ENCODE peak calls at places on chromosomes 6 and 20, in seven cellular contexts. R is WTC11, O is K562, U is H1, V is HCT116, F is GM12878, M is HepG2. G is an unnamed sample.
A peak's percentile ranks its signal among the peaks of the same experiment; 100 is the strongest.

GRCh38 chr20:3998998-3999397 is 16.4 kb downstream of the RNF24 start:
- DNase-seq in R (no peak), O (no peak), U (no peak), V (no peak), F (no peak), M (no peak), G (no peak)

GRCh38 chr6:22764521-22764920 is 195.2 kb downstream of the HDGFL1 start:
- DNase-seq in R (no peak), O (no peak), U (no peak), V (no peak), F (no peak), M (no peak), G (no peak)

GRCh38 chr6:139706949-139707348 is 332.5 kb upstream of the CITED2 start:
- DNase-seq in R (no peak), O (no peak), U (no peak), V (no peak), F (no peak), M (no peak), G (no peak)

GRCh38 chr6:30213999-30214982 is 1.1 kb upstream of the TRIM26 start:
- DNase-seq in R (peak; percentile 69), O (peak; percentile 30), U (peak; percentile 80), V (no peak), F (peak; percentile 33), M (peak; percentile 66), G (peak; percentile 65)

GRCh38 chr6:104268389-104268788 is 591.3 kb downstream of the HACE1 start:
- DNase-seq in R (no peak), O (no peak), U (no peak), V (no peak), F (no peak), M (no peak), G (no peak)

GRCh38 chr6:129555206-129555832 is 154.7 kb downstream of the ARHGAP18 start:
- DNase-seq in R (no peak), O (no peak), U (no peak), V (no peak), F (no peak), M (no peak), G (no peak)

GRCh38 chr6:28824793-28825731 is 98.7 kb downstream of the TRIM27 start:
- DNase-seq in R (no peak), O (no peak), U (no peak), V (no peak), F (no peak), M (no peak), G (no peak)

GRCh38 chr6:165941249-165941648 is 226.4 kb downstream of the TBXT start:
- DNase-seq in R (no peak), O (no peak), U (no peak), V (no peak), F (no peak), M (no peak), G (no peak)

GRCh38 chr20:19120569-19120968 is 91.9 kb upstream of the SLC24A3 start:
- DNase-seq in R (no peak), O (no peak), U (no peak), V (no peak), F (no peak), M (no peak), G (no peak)

GRCh38 chr6:132713355-132714134 is at the start of gene VNN1:
- DNase-seq in R (no peak), O (no peak), U (no peak), V (no peak), F (no peak), M (no peak), G (no peak)

GRCh38 chr20:37202267-37202943 is 23.1 kb upstream of the MROH8 start:
- DNase-seq in R (peak; percentile 36), O (peak; percentile 59), U (no peak), V (peak; percentile 35), F (no peak), M (peak; percentile 81), G (peak; percentile 51)

GRCh38 chr6:146878564-146879343 is 280.0 kb downstream of the ADGB start:
- DNase-seq in R (no peak), O (no peak), U (no peak), V (no peak), F (no peak), M (no peak), G (no peak)

GRCh38 chr6:15877245-15877644 is 214.4 kb upstream of the DTNBP1 start:
- DNase-seq in R (no peak), O (no peak), U (no peak), V (no peak), F (no peak), M (no peak), G (no peak)

GRCh38 chr20:59183751-59184150 is 20.1 kb downstream of the ZNF831 start:
- DNase-seq in R (no peak), O (peak; percentile 19), U (no peak), V (no peak), F (no peak), M (no peak), G (no peak)

GRCh38 chr6:50145125-50145524 is 95.4 kb upstream of the DEFB112 start:
- DNase-seq in R (no peak), O (peak; percentile 23), U (no peak), V (no peak), F (no peak), M (peak; percentile 11), G (peak; percentile 10)

GRCh38 chr6:50135968-50136367 is 86.2 kb upstream of the DEFB112 start:
- DNase-seq in R (no peak), O (no peak), U (no peak), V (no peak), F (no peak), M (no peak), G (no peak)

GRCh38 chr6:50143011-50143719 is 93.4 kb upstream of the DEFB112 start:
- DNase-seq in R (no peak), O (no peak), U (no peak), V (no peak), F (no peak), M (no peak), G (no peak)

DNA sequence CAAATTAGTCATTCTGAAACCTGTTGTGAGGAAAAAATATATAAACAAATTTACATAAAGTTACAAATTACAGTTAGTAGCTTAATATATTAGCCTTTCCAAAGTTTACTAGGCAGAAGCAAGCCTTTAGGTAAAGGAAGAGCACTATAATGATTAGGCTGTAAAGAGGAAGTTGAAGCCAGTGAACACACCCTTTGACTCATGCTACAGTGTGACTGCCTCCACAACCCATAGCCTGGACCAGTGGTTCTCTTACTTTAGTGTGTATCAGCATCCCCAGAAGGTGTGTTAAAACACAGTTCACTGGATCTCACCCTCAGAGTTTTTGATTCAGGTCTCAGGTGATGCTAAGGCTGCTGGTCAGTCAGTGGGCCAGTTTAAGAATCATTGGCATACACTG is 91.4 kb upstream of the DEFB112 start:
- DNase-seq in R (no peak), O (no peak), U (no peak), V (no peak), F (no peak), M (no peak), G (no peak)
- TF ChIP-seq SP1 in R (no peak), O (no peak), U (no peak), V (no peak), F (no peak), M (no peak), G (no peak)

GRCh38 chr20:20286061-20286460 is 81.8 kb upstream of the INSM1 start:
- DNase-seq in R (no peak), O (no peak), U (no peak), V (no peak), F (no peak), M (no peak), G (no peak)
- TF ChIP-seq SP1 in R (no peak), O (no peak), U (no peak), V (no peak), F (no peak), M (no peak), G (no peak)

DNA sequence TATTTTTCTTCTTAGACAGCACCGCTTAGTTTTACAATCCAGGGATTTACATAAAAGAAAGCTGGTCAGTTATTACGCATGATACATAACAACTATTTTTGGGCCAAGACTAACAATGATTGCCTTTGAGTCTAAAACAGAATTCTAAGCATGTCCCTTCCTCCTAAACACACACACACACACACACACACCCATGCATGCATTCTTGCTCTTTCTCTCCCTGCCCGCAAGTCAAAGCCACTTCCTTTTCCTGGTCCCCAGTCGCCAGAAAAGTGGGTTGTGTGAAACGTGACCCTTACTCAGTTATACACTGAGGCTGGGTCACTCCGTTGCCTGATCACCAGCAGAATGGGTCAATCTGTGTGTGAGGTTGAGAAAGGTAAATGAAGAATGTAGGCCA is 31.4 kb downstream of the FYN start:
- DNase-seq in R (no peak), O (no peak), U (no peak), V (no peak), F (peak; percentile 60), M (no peak), G (no peak)
- TF ChIP-seq SP1 in R (no peak), O (no peak), U (no peak), V (no peak), F (no peak), M (no peak), G (no peak)

DNA sequence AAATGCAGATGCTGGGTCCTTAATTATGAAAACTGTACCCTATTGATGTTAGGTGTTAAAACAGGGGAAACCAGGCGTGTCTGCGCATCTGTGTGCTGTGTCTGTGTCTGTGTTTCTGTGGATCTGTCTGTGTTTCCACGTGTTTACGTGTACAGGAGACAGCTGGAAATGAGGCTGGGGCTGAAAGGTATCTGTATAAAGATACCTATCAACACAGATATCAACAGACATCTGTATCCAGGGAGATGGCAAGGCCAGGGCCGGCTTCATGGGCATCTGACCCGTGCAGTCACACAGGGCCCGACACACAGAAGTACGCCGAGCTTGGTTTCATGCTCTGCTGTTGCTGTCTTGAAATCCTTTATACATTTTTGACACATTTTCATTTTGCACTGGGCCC is 48.6 kb downstream of the BMP7 start:
- DNase-seq in R (no peak), O (no peak), U (no peak), V (no peak), F (no peak), M (no peak), G (no peak)
- TF ChIP-seq SP1 in R (no peak), O (no peak), U (no peak), V (no peak), F (no peak), M (no peak), G (no peak)

GRCh38 chr6:155078331-155078745 is 83.2 kb downstream of the TIAM2 start:
- DNase-seq in R (no peak), O (no peak), U (no peak), V (no peak), F (no peak), M (no peak), G (no peak)

GRCh38 chr6:155077784-155078183 is 82.7 kb downstream of the TIAM2 start:
- DNase-seq in R (no peak), O (no peak), U (no peak), V (no peak), F (no peak), M (peak; percentile 40), G (no peak)

GRCh38 chr6:155077331-155077730 is 82.2 kb downstream of the TIAM2 start:
- DNase-seq in R (no peak), O (no peak), U (no peak), V (no peak), F (no peak), M (no peak), G (no peak)

GRCh38 chr6:155080876-155081845 is 86.0 kb downstream of the TIAM2 start:
- DNase-seq in R (no peak), O (peak; percentile 27), U (no peak), V (no peak), F (no peak), M (no peak), G (no peak)

DNA sequence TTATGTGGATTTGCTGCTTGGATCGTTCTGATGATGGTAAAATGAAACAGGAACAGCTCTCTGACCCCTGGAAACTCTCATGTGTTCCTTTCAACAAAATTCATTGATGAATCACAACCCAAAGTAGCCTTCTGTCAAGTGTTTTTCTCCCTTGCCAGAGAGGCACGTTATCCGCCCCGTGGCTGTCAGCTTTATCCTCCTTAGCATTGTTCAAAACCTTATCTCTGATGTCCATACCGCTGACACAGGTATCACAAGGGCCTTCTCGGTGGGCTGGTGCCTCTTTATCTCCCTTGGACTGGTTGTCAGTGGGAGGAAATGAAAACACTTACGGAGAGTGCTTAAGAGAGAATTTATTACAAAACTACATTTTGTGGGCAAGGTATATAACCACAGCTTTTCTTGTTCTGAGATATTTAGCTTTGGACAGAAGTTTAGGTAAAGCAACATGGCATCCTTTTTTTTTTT is 84.9 kb downstream of the TIAM2 start:
- DNase-seq in R (no peak), O (peak; percentile 82), U (no peak), V (no peak), F (peak; percentile 25), M (no peak), G (no peak)
- TF ChIP-seq SP1 in R (no peak), O (no peak), U (no peak), V (no peak), F (no peak), M (no peak), G (no peak)